ENCODE peak calls at places on chromosome 21, in nine cellular contexts. G is COR-L47; R is naive thymus-derived CD8-positive, alpha-beta T cell; M is hippocampal formation; N is AG04450; Y is T-helper 1 cell; X is Daoy; H is cardiac septum; S is tibial artery. A is an unnamed sample.

GRCh38 chr21:46142581-46143473 is 12.6 kb downstream of the FTCD start:
- DNase-seq in G (no peak), R (peak), M (no peak), N (no peak), Y (no peak), X (no peak), H (no peak), S (peak), A (no peak)

GRCh38 chr21:44947111-44947929 is 7.5 kb downstream of the SLX9 start:
- DNase-seq in G (no peak), R (no peak), M (no peak), N (no peak), Y (no peak), X (no peak), H (peak), S (peak), A (no peak)

GRCh38 chr21:32329331-32329730 is 30.7 kb downstream of the MRAP start:
- DNase-seq in G (no peak), R (no peak), M (no peak), N (no peak), Y (no peak), X (no peak), H (peak), S (peak), A (no peak)

GRCh38 chr21:45542242-45542666 is at the start of gene SLC19A1:
- DNase-seq in G (peak), R (peak), M (no peak), N (no peak), Y (peak), X (peak), H (peak), S (peak), A (peak)

GRCh38 chr21:38979271-38980196 is 173.8 kb downstream of the ETS2 start:
- DNase-seq in G (no peak), R (no peak), M (no peak), N (no peak), Y (no peak), X (no peak), H (no peak), S (no peak), A (no peak)

GRCh38 chr21:37636152-37636860 is 269.7 kb downstream of the DYRK1A start:
- DNase-seq in G (no peak), R (no peak), M (no peak), N (peak), Y (no peak), X (peak), H (no peak), S (no peak), A (no peak)

GRCh38 chr21:29749957-29750356 is 189.8 kb downstream of the GRIK1 start:
- DNase-seq in G (no peak), R (no peak), M (no peak), N (no peak), Y (no peak), X (no peak), H (no peak), S (no peak), A (no peak)

GRCh38 chr21:32921632-32922230 is 104.0 kb upstream of the OLIG2 start:
- DNase-seq in G (no peak), R (peak), M (no peak), N (no peak), Y (no peak), X (peak), H (no peak), S (no peak), A (peak)

A was measured in islet precursor cell.